ENCODE peak calls at places on chromosomes 6 and 20, in eight cellular contexts. X is IMR-90, J is H9, F is Karpas-422, I is neuronal stem cell, E is keratinocyte, T is fibroblast of lung, M is GM23248. N is an unnamed sample.

GRCh38 chr6:39189915-39190544 is 39.2 kb downstream of the KCNK5 start:
- DNase-seq in F (peak; percentile 74), M (peak; percentile 61), I (peak; percentile 31), J (peak; percentile 87), T (peak; percentile 9), E (no peak), X (peak; percentile 3), N (peak; percentile 15)

GRCh38 chr6:129844118-129844891 is 16.8 kb downstream of the TMEM244 start:
- DNase-seq in T (peak; percentile 66), E (peak; percentile 52), I (peak; percentile 17), X (peak; percentile 89), F (no peak), J (peak; percentile 55), M (peak; percentile 72), N (no peak)

GRCh38 chr6:137105375-137105774 is 60.6 kb upstream of the IL20RA start:
- DNase-seq in I (no peak), M (no peak), F (peak; percentile 48), X (no peak), E (peak; percentile 28), J (no peak), T (no peak), N (no peak)

GRCh38 chr6:155224618-155225017 is 39.2 kb upstream of the CLDN20 start:
- DNase-seq in T (no peak), J (no peak), X (no peak), E (no peak), I (no peak), M (peak; percentile 29), F (no peak), N (no peak)

GRCh38 chr6:163386329-163386910 is 28.1 kb upstream of the QKI start:
- DNase-seq in E (no peak), F (no peak), M (peak; percentile 27), I (no peak), T (no peak), J (no peak), X (no peak), N (no peak)

GRCh38 chr6:130853555-130854183 is 26.5 kb downstream of the SMLR1 start:
- DNase-seq in I (no peak), J (no peak), T (no peak), M (peak; percentile 86), X (peak; percentile 73), E (no peak), F (no peak), N (no peak)

GRCh38 chr6:169495601-169496000 is 206.2 kb downstream of the WDR27 start:
- DNase-seq in X (peak; percentile 67), M (peak; percentile 69), T (peak; percentile 28), I (no peak), J (no peak), E (no peak), F (no peak), N (no peak)

GRCh38 chr6:14734416-14735340 is 511.2 kb upstream of the JARID2 start:
- DNase-seq in F (no peak), E (no peak), J (no peak), M (peak; percentile 92), X (peak; percentile 93), I (no peak), T (peak; percentile 85), N (no peak)

GRCh38 chr6:12436224-12436623 is 146.1 kb downstream of the EDN1 start:
- DNase-seq in I (no peak), T (no peak), X (no peak), E (no peak), F (no peak), J (no peak), M (no peak), N (no peak)

GRCh38 chr6:2669067-2669710 is 81.5 kb downstream of the MYLK4 start:
- DNase-seq in T (no peak), X (no peak), E (no peak), M (no peak), I (no peak), J (no peak), F (no peak), N (no peak)

GRCh38 chr6:124964084-124964763 is 2.0 kb downstream of the RNF217 start:
- DNase-seq in I (no peak), M (peak; percentile 57), X (peak; percentile 65), E (no peak), F (no peak), T (peak; percentile 88), J (no peak), N (no peak)

GRCh38 chr6:141445928-141446628 is 686.6 kb upstream of the GJE1 start:
- DNase-seq in E (no peak), X (no peak), M (no peak), F (no peak), J (no peak), I (no peak), T (no peak), N (no peak)
- H2AFZ ChIP-seq in E (peak overlapping the region; percentile 48), X (no peak overlapping the region), M (no peak overlapping the region), F (no peak overlapping the region), J (peak overlapping the region; percentile 78), I (peak overlapping the region; percentile 46), T (peak overlapping the region; percentile 38), N (no peak overlapping the region)

GRCh38 chr6:148294059-148294458 is 48.6 kb upstream of the SASH1 start:
- DNase-seq in X (no peak), T (no peak), M (no peak), J (no peak), F (no peak), E (no peak), I (no peak), N (no peak)
- H3K9ac ChIP-seq in X (no peak overlapping the region), T (no peak overlapping the region), M (no peak overlapping the region), J (no peak overlapping the region), F (no peak overlapping the region), E (no peak overlapping the region), I (no peak overlapping the region), N (no peak overlapping the region)

DNA sequence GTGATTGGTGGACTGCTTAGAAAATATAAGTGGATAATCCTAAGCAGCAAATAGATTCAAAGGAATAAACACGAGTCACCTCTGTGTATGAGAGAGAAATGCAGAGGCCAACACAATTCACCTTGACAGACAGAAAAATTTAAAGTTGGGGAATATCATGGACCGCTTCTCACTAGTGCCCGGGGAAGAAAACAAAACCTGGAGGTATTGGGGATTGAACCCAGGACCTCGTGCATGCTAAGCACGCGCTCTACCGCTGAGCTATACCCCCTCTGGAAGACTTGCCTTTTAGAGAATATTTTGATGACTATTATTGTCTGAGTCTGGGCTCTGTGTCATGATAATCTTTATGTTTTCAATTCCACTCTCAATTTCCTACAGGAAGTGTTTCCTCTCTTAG is 111.9 kb downstream of the TRIM27 start:
- DNase-seq in T (no peak), I (no peak), E (no peak), J (no peak), M (no peak), X (peak; percentile 27), F (peak; percentile 46), N (no peak)
- H2AFZ ChIP-seq in T (no peak overlapping the region), I (no peak overlapping the region), E (no peak overlapping the region), J (no peak overlapping the region), M (no peak overlapping the region), X (no peak overlapping the region), F (no peak overlapping the region), N (no peak overlapping the region)

GRCh38 chr6:47007657-47008396 is 34.3 kb downstream of the ADGRF1 start:
- DNase-seq in T (no peak), J (no peak), M (no peak), I (no peak), X (no peak), E (no peak), F (no peak), N (no peak)

GRCh38 chr6:47005486-47005885 is 36.6 kb downstream of the ADGRF1 start:
- DNase-seq in X (no peak), J (no peak), M (no peak), T (no peak), F (no peak), E (no peak), I (no peak), N (no peak)

GRCh38 chr6:47014401-47014800 is 27.7 kb downstream of the ADGRF1 start:
- DNase-seq in J (no peak), M (no peak), F (no peak), T (no peak), E (no peak), X (no peak), I (no peak), N (no peak)

GRCh38 chr6:47008397-47008763 is 33.8 kb downstream of the ADGRF1 start:
- DNase-seq in I (no peak), T (no peak), E (no peak), J (no peak), M (no peak), X (no peak), F (no peak), N (no peak)

GRCh38 chr6:47009583-47009982 is 32.5 kb downstream of the ADGRF1 start:
- DNase-seq in J (no peak), X (no peak), I (no peak), T (no peak), F (no peak), E (no peak), M (no peak), N (no peak)
- H3K9ac ChIP-seq in J (no peak overlapping the region), X (no peak overlapping the region), I (no peak overlapping the region), T (no peak overlapping the region), F (no peak overlapping the region), E (no peak overlapping the region), M (no peak overlapping the region), N (no peak overlapping the region)

GRCh38 chr20:38840894-38841470 is 35.5 kb downstream of the PPP1R16B start:
- DNase-seq in E (no peak), T (no peak), J (no peak), M (no peak), I (no peak), X (no peak), F (no peak), N (no peak)
- H2AFZ ChIP-seq in E (no peak overlapping the region), T (no peak overlapping the region), J (no peak overlapping the region), M (no peak overlapping the region), I (no peak overlapping the region), X (no peak overlapping the region), F (no peak overlapping the region), N (no peak overlapping the region)

N was measured in DND-41.